ENCODE peak calls at places on chromosomes 3 and 15, in four cellular contexts. One of them, this sample, is unnamed.

GRCh38 chr15:90482124-90483011 is 47.4 kb upstream of the CRTC3 start:
- DNase-seq in GM12878: no peak
- DNase-seq in WTC11: peak
- DNase-seq in HepG2: peak
- DNase-seq in this sample: peak

GRCh38 chr3:126442849-126443229 is 32.9 kb downstream of the ZXDC start:
- DNase-seq in GM12878: no peak
- DNase-seq in WTC11: no peak
- DNase-seq in HepG2: no peak
- DNase-seq in this sample: no peak

GRCh38 chr3:130897316-130897715 is 3.4 kb downstream of the ATP2C1 start:
- DNase-seq in GM12878: no peak
- DNase-seq in HepG2: no peak
- DNase-seq in WTC11: no peak
- DNase-seq in this sample: no peak

GRCh38 chr3:124584552-124585391 is 145.5 kb upstream of the UMPS start:
- DNase-seq in WTC11: peak
- DNase-seq in GM12878: no peak
- DNase-seq in HepG2: peak
- DNase-seq in this sample: peak

GRCh38 chr3:39150803-39151631 is 2.4 kb downstream of the CSRNP1 start:
- DNase-seq in HepG2: peak
- DNase-seq in WTC11: peak
- DNase-seq in GM12878: no peak
- DNase-seq in this sample: peak

GRCh38 chr3:134294302-134294925 is 43.8 kb upstream of the RYK start:
- DNase-seq in GM12878: peak
- DNase-seq in HepG2: no peak
- DNase-seq in WTC11: no peak
- DNase-seq in this sample: no peak

GRCh38 chr15:68580026-68580882 is 1.5 kb downstream of the CORO2B start:
- DNase-seq in GM12878: no peak
- DNase-seq in HepG2: no peak
- DNase-seq in WTC11: no peak
- DNase-seq in this sample: no peak

GRCh38 chr3:150150633-150151032 is 179.9 kb upstream of the PFN2 start:
- DNase-seq in WTC11: no peak
- DNase-seq in HepG2: no peak
- DNase-seq in GM12878: no peak
- DNase-seq in this sample: no peak

GRCh38 chr3:124119056-124119721 is 127.3 kb upstream of the ROPN1 start:
- DNase-seq in HepG2: no peak
- DNase-seq in GM12878: no peak
- DNase-seq in WTC11: no peak
- DNase-seq in this sample: no peak

GRCh38 chr3:37554364-37554763 is 307.3 kb upstream of the CTDSPL start:
- DNase-seq in GM12878: no peak
- DNase-seq in WTC11: peak
- DNase-seq in HepG2: no peak
- DNase-seq in this sample: peak

GRCh38 chr3:60064210-60065178 is 1014.7 kb upstream of the CFAP20DC start:
- DNase-seq in WTC11: no peak
- DNase-seq in HepG2: no peak
- DNase-seq in GM12878: no peak
- DNase-seq in this sample: no peak

GRCh38 chr15:45333550-45333949 is 44.8 kb downstream of the GATM start:
- DNase-seq in GM12878: no peak
- DNase-seq in HepG2: peak
- DNase-seq in WTC11: no peak
- DNase-seq in this sample: no peak

GRCh38 chr3:102230057-102230456 is 204.8 kb upstream of the ZPLD1 start:
- DNase-seq in WTC11: no peak
- DNase-seq in GM12878: no peak
- DNase-seq in HepG2: no peak
- DNase-seq in this sample: no peak

GRCh38 chr3:195421410-195421809 is 21.4 kb downstream of the ACAP2 start:
- DNase-seq in GM12878: no peak
- DNase-seq in WTC11: no peak
- DNase-seq in HepG2: no peak
- DNase-seq in this sample: no peak

GRCh38 chr15:51368751-51369450 is 27.4 kb downstream of the GLDN start:
- DNase-seq in GM12878: no peak
- DNase-seq in HepG2: peak
- DNase-seq in WTC11: no peak
- DNase-seq in this sample: no peak

GRCh38 chr15:66269326-66270090 is 16.0 kb upstream of the MEGF11 start:
- DNase-seq in GM12878: no peak
- DNase-seq in WTC11: no peak
- DNase-seq in HepG2: no peak
- DNase-seq in this sample: peak
- TF ChIP-seq NR2C2 in GM12878: no peak
- TF ChIP-seq NR2C2 in WTC11: no peak
- TF ChIP-seq NR2C2 in HepG2: no peak
- TF ChIP-seq NR2C2 in this sample: no peak

GRCh38 chr3:171840831-171841619 is 2.1 kb upstream of the TMEM212 start:
- DNase-seq in HepG2: peak
- DNase-seq in GM12878: no peak
- DNase-seq in WTC11: no peak
- DNase-seq in this sample: no peak
- TF ChIP-seq NR2C2 in HepG2: peak
- TF ChIP-seq NR2C2 in GM12878: no peak
- TF ChIP-seq NR2C2 in WTC11: no peak
- TF ChIP-seq NR2C2 in this sample: no peak

GRCh38 chr3:157865449-157865862 is 240.8 kb downstream of the SHOX2 start:
- DNase-seq in HepG2: peak
- DNase-seq in GM12878: peak
- DNase-seq in WTC11: peak
- DNase-seq in this sample: peak
- TF ChIP-seq NR2C2 in HepG2: no peak
- TF ChIP-seq NR2C2 in GM12878: no peak
- TF ChIP-seq NR2C2 in WTC11: no peak
- TF ChIP-seq NR2C2 in this sample: no peak

GRCh38 chr3:32376098-32376497 is 15.6 kb upstream of the CMTM7 start:
- DNase-seq in HepG2: no peak
- DNase-seq in GM12878: no peak
- DNase-seq in WTC11: no peak
- DNase-seq in this sample: no peak
- TF ChIP-seq NR2C2 in HepG2: no peak
- TF ChIP-seq NR2C2 in GM12878: no peak
- TF ChIP-seq NR2C2 in WTC11: no peak
- TF ChIP-seq NR2C2 in this sample: no peak

GRCh38 chr3:182108351-182108750 is 396.6 kb downstream of the SOX2 start:
- DNase-seq in GM12878: no peak
- DNase-seq in HepG2: no peak
- DNase-seq in WTC11: no peak
- DNase-seq in this sample: no peak

GRCh38 chr3:182105875-182106274 is 394.1 kb downstream of the SOX2 start:
- DNase-seq in HepG2: no peak
- DNase-seq in GM12878: no peak
- DNase-seq in WTC11: no peak
- DNase-seq in this sample: no peak

GRCh38 chr3:182104811-182105316 is 393.1 kb downstream of the SOX2 start:
- DNase-seq in WTC11: no peak
- DNase-seq in HepG2: no peak
- DNase-seq in GM12878: no peak
- DNase-seq in this sample: no peak
- TF ChIP-seq NR2C2 in WTC11: no peak
- TF ChIP-seq NR2C2 in HepG2: no peak
- TF ChIP-seq NR2C2 in GM12878: no peak
- TF ChIP-seq NR2C2 in this sample: no peak

GRCh38 chr3:42667523-42668402 is 14.3 kb downstream of the ZBTB47 start:
- DNase-seq in WTC11: no peak
- DNase-seq in GM12878: no peak
- DNase-seq in HepG2: no peak
- DNase-seq in this sample: no peak
- TF ChIP-seq NR2C2 in WTC11: no peak
- TF ChIP-seq NR2C2 in GM12878: no peak
- TF ChIP-seq NR2C2 in HepG2: no peak
- TF ChIP-seq NR2C2 in this sample: no peak